ENCODE peak calls at places on chromosomes 16 and 17, in four cellular contexts. Q is left ventricle myocardium inferior, P is neural progenitor cell, F is cardiac muscle cell. A is an unnamed sample.

GRCh38 chr16:89584768-89585549 is 9.4 kb downstream of the CPNE7 start:
- DNase-seq in Q (no peak), P (no peak), F (no peak), A (no peak)

GRCh38 chr16:88062341-88062861 is 111.2 kb downstream of the BANP start:
- DNase-seq in Q (peak), P (peak), F (peak), A (peak)

GRCh38 chr16:10988164-10988803 is 43.9 kb downstream of the CLEC16A start:
- DNase-seq in Q (no peak), P (peak), F (no peak), A (no peak)

GRCh38 chr17:4999429-5000093 is 1.8 kb downstream of the KIF1C start:
- DNase-seq in Q (no peak), P (no peak), F (no peak), A (peak)

GRCh38 chr17:14156689-14157088 is 80.0 kb downstream of the CDRT15 start:
- DNase-seq in Q (no peak), P (no peak), F (no peak), A (no peak)

GRCh38 chr16:79334127-79334526 is 266.4 kb downstream of the MAF start:
- DNase-seq in Q (no peak), P (peak), F (peak), A (no peak)

GRCh38 chr17:17626840-17627239 is 35.3 kb upstream of the PEMT start:
- DNase-seq in Q (no peak), P (no peak), F (no peak), A (no peak)

GRCh38 chr16:8678068-8678927 is 3.9 kb downstream of the ABAT start:
- DNase-seq in Q (no peak), P (no peak), F (no peak), A (no peak)

GRCh38 chr17:10758062-10758461 is 28.2 kb upstream of the TMEM220 start:
- DNase-seq in Q (no peak), P (no peak), F (no peak), A (no peak)

GRCh38 chr16:86508947-86509758 is 1.2 kb upstream of the FOXF1 start:
- DNase-seq in Q (peak), P (peak), F (peak), A (no peak)

GRCh38 chr17:40224707-40225092 is 5.6 kb downstream of the WIPF2 start:
- DNase-seq in Q (no peak), P (no peak), F (no peak), A (peak)

GRCh38 chr16:68384293-68385255 is 63.7 kb downstream of the SMPD3 start:
- DNase-seq in Q (no peak), P (peak), F (peak), A (no peak)

GRCh38 chr17:19996086-19996485 is 13.1 kb upstream of the SPECC1 start:
- DNase-seq in Q (no peak), P (no peak), F (no peak), A (no peak)

DNA sequence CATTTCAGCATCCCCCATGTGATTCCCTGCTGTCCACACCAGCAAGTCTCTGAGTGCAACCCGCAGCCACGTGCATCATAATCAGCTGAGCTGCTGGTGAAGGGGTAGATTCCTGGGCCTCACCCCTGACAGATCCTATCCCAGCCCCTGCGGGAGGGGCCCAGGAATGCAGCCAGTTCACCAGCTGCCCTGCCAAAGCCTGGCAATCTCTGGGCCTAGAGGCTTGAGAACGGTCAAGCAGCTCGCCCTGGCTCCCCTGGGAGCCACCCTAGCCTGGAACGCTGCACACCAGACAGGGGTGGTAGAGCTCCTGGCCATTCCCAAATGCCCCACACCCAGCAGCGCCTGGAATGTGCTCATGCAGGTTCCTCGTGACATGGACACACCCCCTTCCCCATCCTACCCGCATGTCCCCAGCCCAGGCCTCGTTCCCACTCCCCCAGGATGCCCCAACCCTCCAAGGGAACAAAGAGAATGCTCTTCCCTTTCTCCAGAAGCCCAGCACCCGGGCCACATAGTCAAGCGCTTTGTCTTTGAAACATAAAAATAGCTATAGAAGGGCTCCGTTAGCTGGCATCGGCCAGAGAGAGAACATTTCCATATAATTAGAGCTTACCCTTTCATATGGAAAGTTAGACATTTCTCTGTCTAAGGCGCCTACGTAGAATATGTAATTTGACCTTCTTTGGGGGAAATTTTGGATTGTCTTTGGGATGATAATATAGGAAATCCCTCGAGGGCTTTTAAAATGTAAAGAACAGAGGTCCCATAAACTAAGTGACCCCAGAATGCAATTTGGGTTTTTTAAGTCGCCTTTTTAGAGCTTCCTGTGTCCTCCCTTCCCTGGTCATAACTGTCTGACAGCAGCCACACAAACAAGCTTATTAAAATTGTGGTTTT is 3.4 kb downstream of the CEP295NL start:
- DNase-seq in Q (peak), P (peak), F (peak), A (no peak)
- H3K27ac ChIP-seq in Q (peak), P (no peak), F (peak), A (peak)

GRCh38 chr16:72332926-72333325 is 161.0 kb upstream of the PMFBP1 start:
- DNase-seq in Q (no peak), P (no peak), F (no peak), A (no peak)
- H3K4me3 ChIP-seq in Q (no peak), P (no peak), F (no peak), A (no peak)

DNA sequence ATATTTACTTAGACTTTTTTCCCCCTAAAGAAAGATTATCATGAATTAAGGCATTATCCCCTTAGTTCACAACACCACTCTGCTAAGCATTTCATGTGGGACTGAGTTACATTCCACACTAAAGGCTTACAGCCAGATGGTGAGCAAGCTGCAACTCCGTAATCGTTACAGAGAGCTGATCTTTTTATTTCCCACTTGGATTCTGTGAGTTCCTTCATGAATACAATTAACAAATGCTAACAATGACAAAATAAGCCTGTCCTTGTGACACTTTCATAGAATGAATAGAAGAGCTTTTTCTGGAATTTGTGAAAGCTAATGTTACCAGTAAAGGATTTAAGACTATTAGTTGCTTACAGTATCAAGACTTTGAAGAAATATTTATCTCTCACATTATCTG is 8.7 kb downstream of the OGFOD1 start:
- DNase-seq in Q (no peak), P (no peak), F (no peak), A (no peak)
- H3K27ac ChIP-seq in Q (no peak), P (no peak), F (no peak), A (no peak)

DNA sequence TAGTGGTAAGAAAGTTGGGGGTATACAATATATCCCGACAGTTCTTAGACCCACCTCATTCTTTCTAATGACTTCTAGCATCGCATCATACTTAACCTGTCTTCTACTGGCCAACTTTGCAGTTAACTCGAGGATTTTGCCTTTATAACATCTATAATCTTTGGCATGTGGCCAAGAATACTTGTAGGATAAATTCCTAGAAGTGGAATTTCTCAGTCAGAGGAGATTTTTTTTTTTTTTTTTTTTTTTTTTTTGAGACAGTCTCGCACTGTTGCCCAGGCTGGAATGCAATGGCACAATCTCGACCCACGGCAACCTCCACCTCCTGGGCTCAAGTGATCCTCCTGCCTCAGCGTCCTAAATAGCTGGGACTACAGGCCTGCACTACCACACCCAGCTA is 253.5 kb downstream of the MRTFB start:
- DNase-seq in Q (no peak), P (no peak), F (peak), A (no peak)
- H3K4me3 ChIP-seq in Q (no peak), P (no peak), F (no peak), A (no peak)

GRCh38 chr17:16398270-16399267 is 16.8 kb upstream of the TRPV2 start:
- DNase-seq in Q (no peak), P (no peak), F (no peak), A (no peak)
- H3K27ac ChIP-seq in Q (no peak), P (no peak), F (no peak), A (no peak)

GRCh38 chr16:51009813-51010212 is 141.3 kb downstream of the SALL1 start:
- DNase-seq in Q (no peak), P (no peak), F (no peak), A (no peak)
- H3K4me3 ChIP-seq in Q (no peak), P (no peak), F (no peak), A (no peak)

DNA sequence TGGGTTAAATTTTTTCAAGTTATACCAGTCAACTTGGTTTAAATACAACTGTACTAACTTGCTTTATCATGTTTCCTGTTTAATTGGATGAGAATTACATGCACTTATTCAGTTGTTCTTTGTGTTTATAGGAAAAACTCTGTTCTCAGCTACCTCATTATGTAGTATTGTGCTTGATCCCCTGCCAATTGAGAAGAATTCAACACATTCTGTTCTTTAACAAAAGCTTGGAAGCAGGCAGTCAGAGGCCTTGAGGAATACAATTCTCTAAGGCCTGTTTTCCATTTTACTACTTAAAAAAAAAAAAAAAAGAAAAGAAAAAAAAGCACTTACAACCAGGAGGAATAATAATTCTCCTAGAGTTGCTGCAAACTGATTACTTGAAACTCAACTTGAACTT is 60.6 kb upstream of the CMIP start:
- DNase-seq in Q (no peak), P (peak), F (no peak), A (no peak)
- H3K27ac ChIP-seq in Q (peak), P (peak), F (no peak), A (no peak)

GRCh38 chr17:81034168-81034777 is 678 bp upstream of the BAIAP2 start:
- DNase-seq in Q (no peak), P (peak), F (no peak), A (no peak)
- H3K4me3 ChIP-seq in Q (peak), P (peak), F (peak), A (peak)

GRCh38 chr17:76497979-76498885 is 3.0 kb downstream of the RHBDF2 start:
- DNase-seq in Q (peak), P (peak), F (peak), A (peak)
- H3K27ac ChIP-seq in Q (peak), P (no peak), F (peak), A (peak)